ENCODE peak calls at places on chromosomes 4 and X, in seven cellular contexts. D is KG1; W is CD8-positive, alpha-beta T cell; M is stimulated activated CD4-positive, alpha-beta T cell treated with anti-CD3 and anti-CD28 coated beads, TNF-alpha, amount 100 ng/mL, for 4 hours; S is dorsolateral prefrontal cortex; B is transverse colon; N is heart right ventricle. O is an unnamed sample.

GRCh38 chrX:118839334-118839958 is 15.8 kb downstream of the ZCCHC12 start:
- DNase-seq in M (peak; percentile 28), W (peak; percentile 25), D (no peak), S (peak; percentile 88), B (peak; percentile 80), N (peak; percentile 83), O (peak; percentile 57)

GRCh38 chrX:139826065-139827044 is 106.5 kb downstream of the ATP11C start:
- DNase-seq in M (no peak), N (no peak), D (no peak), S (no peak), B (no peak), W (no peak), O (no peak)

GRCh38 chrX:111460612-111461011 is 48.6 kb upstream of the DCX start:
- DNase-seq in D (no peak), B (no peak), M (no peak), W (no peak), S (no peak), N (no peak), O (no peak)

GRCh38 chrX:46306103-46306502 is 239.1 kb downstream of the ZNF674 start:
- DNase-seq in B (no peak), D (no peak), M (no peak), N (no peak), S (no peak), W (no peak), O (no peak)

GRCh38 chrX:137916090-137916746 is 350.3 kb downstream of the ZIC3 start:
- DNase-seq in S (no peak), W (no peak), M (no peak), B (no peak), N (no peak), D (no peak), O (peak; percentile 85)

GRCh38 chrX:65034292-65034640 is 58.0 kb upstream of the ZC4H2 start:
- DNase-seq in D (no peak), N (no peak), W (no peak), S (no peak), M (no peak), B (no peak), O (no peak)

GRCh38 chr4:53991821-53992220 is 72.6 kb downstream of the CHIC2 start:
- DNase-seq in D (no peak), N (no peak), B (no peak), S (no peak), W (no peak), M (no peak), O (no peak)

GRCh38 chr4:89836031-89836777 is 757 bp downstream of the SNCA start:
- DNase-seq in D (no peak), M (no peak), B (no peak), S (peak; percentile 71), W (no peak), N (no peak), O (peak; percentile 93)

GRCh38 chr4:41866799-41867677 is 68.2 kb upstream of the TMEM33 start:
- DNase-seq in N (no peak), W (no peak), B (no peak), S (no peak), D (no peak), M (no peak), O (no peak)

GRCh38 chr4:123349401-123350190 is 47.0 kb upstream of the SPRY1 start:
- DNase-seq in W (no peak), D (no peak), S (no peak), B (no peak), M (no peak), N (no peak), O (peak; percentile 85)